ENCODE peak calls at places on chromosomes 1 and 21, in five cellular contexts. C is endothelial cell, K is AG09309, L is neural crest cell, V is HFFc6. F is an unnamed sample.

GRCh38 chr21:44443891-44444285 is 11.4 kb upstream of the LRRC3 start:
- DNase-seq in C (no peak), K (no peak), L (no peak), V (no peak), F (no peak)

GRCh38 chr1:206674745-206675175 is 9.9 kb upstream of the MAPKAPK2 start:
- DNase-seq in C (no peak), K (peak; percentile 98), L (no peak), V (peak; percentile 96), F (no peak)

GRCh38 chr1:51990478-51990965 is at the start of gene RAB3B:
- DNase-seq in C (peak; percentile 83), K (no peak), L (peak; percentile 69), V (peak; percentile 52), F (peak; percentile 81)

GRCh38 chr1:209416009-209416408 is 167.5 kb upstream of the CAMK1G start:
- DNase-seq in C (no peak), K (no peak), L (no peak), V (peak; percentile 12), F (no peak)

GRCh38 chr1:230261918-230262650 is 164.0 kb downstream of the PGBD5 start:
- DNase-seq in C (no peak), K (no peak), L (no peak), V (no peak), F (no peak)

GRCh38 chr1:94332952-94333351 is 85.2 kb upstream of the ABCD3 start:
- DNase-seq in C (no peak), K (no peak), L (no peak), V (peak; percentile 35), F (no peak)

GRCh38 chr1:81254560-81254959 is 546.2 kb upstream of the ADGRL2 start:
- DNase-seq in C (peak; percentile 28), K (no peak), L (no peak), V (no peak), F (no peak)

GRCh38 chr1:32903991-32904776 is 3.0 kb upstream of the TMEM54 start:
- DNase-seq in C (no peak), K (no peak), L (no peak), V (no peak), F (no peak)

GRCh38 chr1:169915150-169915549 is 21.5 kb upstream of the SCYL3 start:
- DNase-seq in C (no peak), K (no peak), L (no peak), V (no peak), F (no peak)

GRCh38 chr1:163999131-163999530 is 559.9 kb upstream of the PBX1 start:
- DNase-seq in C (no peak), K (no peak), L (no peak), V (no peak), F (no peak)

GRCh38 chr1:205543351-205544305 is 39.2 kb downstream of the CDK18 start:
- DNase-seq in C (peak; percentile 85), K (peak; percentile 53), L (peak; percentile 65), V (peak; percentile 83), F (no peak)

GRCh38 chr1:145805057-145805456 is 18.8 kb downstream of the RNF115 start:
- DNase-seq in C (no peak), K (no peak), L (no peak), V (no peak), F (no peak)

GRCh38 chr1:118257946-118258345 is 72.9 kb upstream of the SPAG17 start:
- DNase-seq in C (no peak), K (no peak), L (no peak), V (no peak), F (no peak)

GRCh38 chr1:240363315-240363714 is 248.6 kb downstream of the GREM2 start:
- DNase-seq in C (no peak), K (no peak), L (no peak), V (no peak), F (no peak)

GRCh38 chr1:2604854-2605753 is 18.5 kb downstream of the PRXL2B start:
- DNase-seq in C (no peak), K (no peak), L (no peak), V (no peak), F (no peak)

GRCh38 chr1:94927405-94928175 is 680 bp upstream of the CNN3 start:
- DNase-seq in C (no peak), K (no peak), L (no peak), V (peak; percentile 23), F (no peak)

GRCh38 chr1:165418195-165418594 is 26.7 kb downstream of the RXRG start:
- DNase-seq in C (no peak), K (no peak), L (no peak), V (no peak), F (no peak)

GRCh38 chr1:230122361-230123279 is 55.6 kb downstream of the GALNT2 start:
- DNase-seq in C (no peak), K (no peak), L (no peak), V (no peak), F (no peak)

GRCh38 chr1:164794310-164794709 is 235.3 kb downstream of the PBX1 start:
- DNase-seq in C (no peak), K (peak; percentile 91), L (no peak), V (peak; percentile 84), F (no peak)

GRCh38 chr1:9589144-9589718 is 520 bp downstream of the TMEM201 start:
- DNase-seq in C (no peak), K (no peak), L (no peak), V (no peak), F (peak; percentile 31)

GRCh38 chr1:15449567-15449966 is 7.0 kb upstream of the CELA2A start:
- DNase-seq in C (no peak), K (no peak), L (no peak), V (no peak), F (no peak)

GRCh38 chr1:103416681-103417318 is 108.7 kb upstream of the RNPC3 start:
- DNase-seq in C (no peak), K (no peak), L (no peak), V (peak; percentile 46), F (no peak)

GRCh38 chr1:102531031-102531430 is 534.3 kb upstream of the OLFM3 start:
- DNase-seq in C (no peak), K (no peak), L (no peak), V (peak; percentile 88), F (no peak)

GRCh38 chr1:231626535-231626950 is at the start of gene DISC1:
- DNase-seq in C (peak; percentile 92), K (peak; percentile 61), L (peak; percentile 83), V (peak; percentile 89), F (peak; percentile 59)

GRCh38 chr1:168628807-168629206 is 52.4 kb downstream of the XCL1 start:
- DNase-seq in C (no peak), K (no peak), L (no peak), V (peak; percentile 50), F (no peak)

GRCh38 chr1:205800973-205801703 is 11.9 kb downstream of the SLC41A1 start:
- DNase-seq in C (no peak), K (no peak), L (no peak), V (no peak), F (no peak)

GRCh38 chr1:218304281-218305039 is 19.4 kb downstream of the RRP15 start:
- DNase-seq in C (no peak), K (no peak), L (no peak), V (no peak), F (no peak)

GRCh38 chr1:242189591-242189990 is 190.7 kb upstream of the MAP1LC3C start:
- DNase-seq in C (peak; percentile 9), K (no peak), L (no peak), V (no peak), F (no peak)

GRCh38 chr1:180528868-180529470 is 26.6 kb upstream of the ACBD6 start:
- DNase-seq in C (no peak), K (no peak), L (no peak), V (no peak), F (no peak)

GRCh38 chr1:10968411-10968826 is 44.0 kb upstream of the TARDBP start:
- DNase-seq in C (no peak), K (no peak), L (no peak), V (no peak), F (no peak)

GRCh38 chr1:24727490-24728214 is 17.6 kb upstream of the CLIC4 start:
- DNase-seq in C (no peak), K (peak; percentile 80), L (no peak), V (peak; percentile 80), F (no peak)

GRCh38 chr1:169202836-169203235 is 96.3 kb downstream of the ATP1B1 start:
- DNase-seq in C (no peak), K (no peak), L (no peak), V (no peak), F (no peak)

GRCh38 chr1:91440845-91441244 is 36.2 kb upstream of the HFM1 start:
- DNase-seq in C (no peak), K (no peak), L (no peak), V (peak; percentile 6), F (no peak)

GRCh38 chr1:119647228-119647733 is 785 bp downstream of the ZNF697 start:
- DNase-seq in C (no peak), K (no peak), L (no peak), V (no peak), F (no peak)

DNA sequence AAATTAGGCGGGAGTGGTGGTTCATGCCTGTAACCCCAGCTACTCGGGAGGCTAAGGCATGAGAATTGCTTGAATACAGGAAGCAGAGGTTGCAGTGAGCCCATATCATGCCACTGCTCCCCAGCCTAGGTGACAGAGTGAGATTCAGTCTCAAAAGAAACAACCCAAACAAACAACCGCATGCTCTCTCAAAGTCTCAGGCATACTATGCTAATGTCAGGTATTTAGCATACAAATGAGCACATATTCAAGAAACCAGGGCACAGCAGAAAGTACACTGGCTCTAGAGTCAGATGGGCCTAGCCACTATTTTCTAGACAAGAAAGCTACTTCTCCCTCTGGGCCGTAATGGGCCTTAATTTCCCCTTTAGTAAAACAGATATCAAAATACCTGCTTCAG is 55.0 kb downstream of the ELAVL4 start:
- DNase-seq in C (no peak), K (no peak), L (no peak), V (no peak), F (no peak)
- TF ChIP-seq CTCF in C (no peak), K (no peak), L (no peak), V (no peak), F (no peak)

DNA sequence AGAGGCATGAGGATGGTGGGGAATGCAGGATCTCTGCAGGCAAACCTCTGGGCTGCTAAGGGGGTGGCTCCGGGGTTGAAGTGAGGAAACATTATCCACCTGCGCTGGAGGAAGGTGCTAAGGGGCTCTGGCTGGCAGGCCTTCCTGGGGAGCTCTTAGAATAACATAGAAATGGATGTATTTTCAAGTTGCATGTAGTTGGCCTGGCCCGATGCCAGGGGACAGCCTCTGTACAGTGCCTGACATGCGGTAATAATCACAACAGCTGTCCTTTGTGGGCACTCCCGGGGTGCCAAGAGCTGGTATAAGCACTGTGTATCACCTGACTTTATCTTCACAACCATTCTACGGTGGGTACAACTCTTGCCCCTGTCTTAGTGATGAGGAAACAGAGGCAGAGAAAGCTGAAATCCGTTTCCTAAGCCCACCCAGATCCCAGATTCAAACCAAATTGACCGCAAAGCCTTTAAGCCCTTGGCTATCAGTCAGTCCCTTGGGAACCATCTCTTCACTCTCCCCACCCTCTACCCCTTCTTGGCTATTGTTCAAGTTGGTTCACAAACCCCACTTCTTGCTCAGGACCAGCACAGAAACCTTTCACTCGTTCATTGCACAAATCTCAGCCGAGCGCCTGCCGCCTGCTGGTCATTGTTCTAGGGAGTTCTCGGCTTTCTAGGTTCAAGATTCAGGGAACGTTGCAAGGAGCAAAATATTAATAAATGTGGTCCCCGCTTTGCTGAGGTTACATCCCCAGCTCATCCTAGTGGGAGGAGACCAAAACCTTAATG is 30.9 kb downstream of the PADI4 start:
- DNase-seq in C (no peak), K (no peak), L (no peak), V (no peak), F (no peak)
- TF ChIP-seq CTCF in C (no peak), K (no peak), L (no peak), V (peak; percentile 26), F (no peak)

GRCh38 chr1:155929057-155929456 is 5.2 kb downstream of the KHDC4 start:
- DNase-seq in C (no peak), K (no peak), L (no peak), V (no peak), F (no peak)
- TF ChIP-seq CTCF in C (no peak), K (no peak), L (no peak), V (no peak), F (no peak)

GRCh38 chr1:21868941-21869454 is 56.9 kb downstream of the LDLRAD2 start:
- DNase-seq in C (no peak), K (no peak), L (no peak), V (no peak), F (no peak)
- TF ChIP-seq CTCF in C (no peak), K (no peak), L (no peak), V (no peak), F (no peak)